ENCODE peak calls at places on chromosomes 2 and 18, in four cellular contexts. One of them, this sample, is unnamed.

GRCh38 chr2:37637122-37637875 is 34.1 kb downstream of the CDC42EP3 start:
- DNase-seq in ascending aorta: no peak
- DNase-seq in spleen: no peak
- DNase-seq in IMR-90: no peak
- DNase-seq in this sample: no peak

GRCh38 chr2:128595763-128596452 is 277.2 kb upstream of the HS6ST1 start:
- DNase-seq in ascending aorta: no peak
- DNase-seq in spleen: no peak
- DNase-seq in IMR-90: no peak
- DNase-seq in this sample: no peak

GRCh38 chr2:217077841-217078407 is 218.1 kb upstream of the TNP1 start:
- DNase-seq in spleen: no peak
- DNase-seq in ascending aorta: no peak
- DNase-seq in IMR-90: peak; percentile 69
- DNase-seq in this sample: peak; percentile 30

GRCh38 chr2:10260130-10260529 is 42.6 kb upstream of the HPCAL1 start:
- DNase-seq in spleen: no peak
- DNase-seq in ascending aorta: no peak
- DNase-seq in IMR-90: no peak
- DNase-seq in this sample: no peak

GRCh38 chr2:200603972-200604371 is 18.2 kb downstream of the AOX1 start:
- DNase-seq in IMR-90: peak; percentile 84
- DNase-seq in spleen: no peak
- DNase-seq in ascending aorta: no peak
- DNase-seq in this sample: peak; percentile 71

GRCh38 chr2:173571021-173571821 is 216.5 kb downstream of the CDCA7 start:
- DNase-seq in spleen: no peak
- DNase-seq in ascending aorta: no peak
- DNase-seq in IMR-90: peak; percentile 39
- DNase-seq in this sample: peak; percentile 49

GRCh38 chr2:234395801-234396478 is 100.9 kb downstream of the ARL4C start:
- DNase-seq in spleen: no peak
- DNase-seq in ascending aorta: no peak
- DNase-seq in IMR-90: no peak
- DNase-seq in this sample: no peak

GRCh38 chr2:167692191-167692590 is 555.2 kb downstream of the STK39 start:
- DNase-seq in spleen: no peak
- DNase-seq in ascending aorta: no peak
- DNase-seq in IMR-90: no peak
- DNase-seq in this sample: no peak

GRCh38 chr2:213429516-213429915 is 145.3 kb downstream of the SPAG16 start:
- DNase-seq in spleen: no peak
- DNase-seq in IMR-90: peak; percentile 7
- DNase-seq in ascending aorta: no peak
- DNase-seq in this sample: peak; percentile 7

GRCh38 chr2:120123090-120123489 is 100.1 kb downstream of the TMEM185B start:
- DNase-seq in spleen: no peak
- DNase-seq in ascending aorta: no peak
- DNase-seq in IMR-90: no peak
- DNase-seq in this sample: no peak

GRCh38 chr18:77765468-77765867 is 515.8 kb downstream of the GALR1 start:
- DNase-seq in IMR-90: no peak
- DNase-seq in ascending aorta: no peak
- DNase-seq in spleen: no peak
- DNase-seq in this sample: no peak

GRCh38 chr2:161417428-161418274 is 1.6 kb downstream of the TBR1 start:
- DNase-seq in spleen: no peak
- DNase-seq in ascending aorta: no peak
- DNase-seq in IMR-90: no peak
- DNase-seq in this sample: no peak

GRCh38 chr2:161416294-161416632 is at the start of gene TBR1:
- DNase-seq in IMR-90: no peak
- DNase-seq in ascending aorta: no peak
- DNase-seq in spleen: no peak
- DNase-seq in this sample: no peak

GRCh38 chr2:161415467-161416293 is 417 bp upstream of the TBR1 start:
- DNase-seq in IMR-90: no peak
- DNase-seq in ascending aorta: no peak
- DNase-seq in spleen: no peak
- DNase-seq in this sample: no peak

GRCh38 chr2:161418275-161418714 is 2.2 kb downstream of the TBR1 start:
- DNase-seq in IMR-90: no peak
- DNase-seq in ascending aorta: no peak
- DNase-seq in spleen: no peak
- DNase-seq in this sample: no peak

DNA sequence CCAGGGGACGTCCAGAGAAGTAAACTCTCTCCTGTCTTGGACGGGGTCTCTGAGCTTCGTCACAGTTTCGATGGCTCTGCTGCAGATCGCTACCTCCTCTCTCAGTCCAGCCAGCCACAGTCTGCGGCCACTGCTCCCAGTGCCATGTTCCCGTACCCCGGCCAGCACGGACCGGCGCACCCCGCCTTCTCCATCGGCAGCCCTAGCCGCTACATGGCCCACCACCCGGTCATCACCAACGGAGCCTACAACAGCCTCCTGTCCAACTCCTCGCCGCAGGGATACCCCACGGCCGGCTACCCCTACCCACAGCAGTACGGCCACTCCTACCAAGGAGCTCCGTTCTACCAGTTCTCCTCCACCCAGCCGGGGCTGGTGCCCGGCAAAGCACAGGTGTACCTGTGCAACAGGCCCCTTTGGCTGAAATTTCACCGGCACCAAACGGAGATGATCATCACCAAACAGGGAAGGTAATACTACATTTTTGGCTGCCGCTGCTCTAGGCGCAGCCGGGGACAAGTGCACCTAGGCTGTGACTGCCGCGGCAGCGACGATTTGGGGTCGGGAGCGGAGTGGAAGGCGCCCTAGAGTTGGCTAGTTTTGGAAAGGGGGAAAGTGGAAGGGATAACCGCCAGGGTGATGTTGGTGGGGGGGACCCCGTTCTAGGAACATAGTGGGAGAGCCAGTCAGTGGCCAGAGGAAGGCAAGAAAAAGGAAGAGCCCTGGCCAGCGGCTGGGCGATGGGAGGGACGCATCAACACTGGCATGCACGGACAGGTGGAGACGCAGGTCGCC is 733 bp downstream of the TBR1 start:
- DNase-seq in ascending aorta: no peak
- DNase-seq in IMR-90: no peak
- DNase-seq in spleen: no peak
- DNase-seq in this sample: no peak
- H3K4me3 ChIP-seq in ascending aorta: no peak overlapping the region
- H3K4me3 ChIP-seq in IMR-90: no peak overlapping the region
- H3K4me3 ChIP-seq in spleen: no peak overlapping the region
- H3K4me3 ChIP-seq in this sample: no peak overlapping the region

GRCh38 chr2:101724113-101724450 is 26.6 kb downstream of the MAP4K4 start:
- DNase-seq in IMR-90: no peak
- DNase-seq in spleen: no peak
- DNase-seq in ascending aorta: no peak
- DNase-seq in this sample: no peak

GRCh38 chr2:101723366-101724112 is 26.0 kb downstream of the MAP4K4 start:
- DNase-seq in IMR-90: no peak
- DNase-seq in spleen: no peak
- DNase-seq in ascending aorta: no peak
- DNase-seq in this sample: no peak

GRCh38 chr2:101725038-101725437 is 27.5 kb downstream of the MAP4K4 start:
- DNase-seq in spleen: no peak
- DNase-seq in IMR-90: no peak
- DNase-seq in ascending aorta: no peak
- DNase-seq in this sample: no peak

GRCh38 chr2:101720732-101721131 is 23.2 kb downstream of the MAP4K4 start:
- DNase-seq in spleen: no peak
- DNase-seq in ascending aorta: no peak
- DNase-seq in IMR-90: no peak
- DNase-seq in this sample: peak; percentile 63

DNA sequence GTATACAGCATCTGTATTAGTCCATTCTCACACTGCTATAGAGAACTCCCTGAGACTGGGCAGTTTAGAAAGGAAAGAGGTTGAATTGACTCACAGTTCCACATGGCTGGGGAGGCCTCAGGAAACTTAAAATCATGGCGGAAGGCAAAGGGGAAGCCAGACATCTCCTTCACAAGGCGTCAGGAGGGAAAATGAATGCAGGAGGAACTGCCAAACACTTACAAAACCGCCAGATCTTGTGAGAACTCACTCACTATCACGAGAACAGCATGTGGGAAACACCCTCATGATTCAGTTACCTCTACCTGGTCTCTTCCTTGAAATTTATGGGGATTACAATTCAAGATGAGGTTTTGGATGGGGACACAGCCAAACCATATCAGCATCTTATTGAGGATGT is 25.4 kb downstream of the MAP4K4 start:
- DNase-seq in IMR-90: no peak
- DNase-seq in spleen: no peak
- DNase-seq in ascending aorta: no peak
- DNase-seq in this sample: no peak
- H3K4me3 ChIP-seq in IMR-90: no peak overlapping the region
- H3K4me3 ChIP-seq in spleen: no peak overlapping the region
- H3K4me3 ChIP-seq in ascending aorta: no peak overlapping the region
- H3K4me3 ChIP-seq in this sample: no peak overlapping the region

DNA sequence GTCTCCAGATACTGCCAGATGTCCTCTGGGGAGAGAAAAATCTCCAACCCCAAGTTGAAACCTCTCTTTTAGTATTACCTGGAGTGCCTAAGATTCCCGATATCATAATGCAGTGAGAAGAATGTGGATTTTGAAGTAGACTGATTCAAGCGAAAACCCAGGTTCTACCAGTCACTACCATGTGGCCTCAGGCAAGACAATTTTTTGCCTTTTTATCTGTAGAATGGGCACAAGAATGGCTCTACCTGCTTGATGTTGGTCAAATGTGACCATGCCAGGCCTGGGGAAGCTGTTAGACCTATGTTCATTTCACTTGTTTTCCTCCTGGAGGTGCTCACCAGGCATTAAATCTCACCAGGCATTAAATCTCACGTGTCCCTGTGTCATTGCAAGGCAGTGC is 131.3 kb downstream of the DDX1 start:
- DNase-seq in spleen: no peak
- DNase-seq in IMR-90: no peak
- DNase-seq in ascending aorta: no peak
- DNase-seq in this sample: no peak
- H3K4me3 ChIP-seq in spleen: no peak overlapping the region
- H3K4me3 ChIP-seq in IMR-90: no peak overlapping the region
- H3K4me3 ChIP-seq in ascending aorta: no peak overlapping the region
- H3K4me3 ChIP-seq in this sample: no peak overlapping the region

GRCh38 chr2:240023792-240024191 is 1.4 kb downstream of the NDUFA10 start:
- DNase-seq in ascending aorta: no peak
- DNase-seq in spleen: no peak
- DNase-seq in IMR-90: no peak
- DNase-seq in this sample: no peak
- H3K4me3 ChIP-seq in ascending aorta: no peak overlapping the region
- H3K4me3 ChIP-seq in spleen: no peak overlapping the region
- H3K4me3 ChIP-seq in IMR-90: no peak overlapping the region
- H3K4me3 ChIP-seq in this sample: peak overlapping the region; percentile 95

GRCh38 chr18:44911260-44911659 is 230.6 kb downstream of the SETBP1 start:
- DNase-seq in ascending aorta: no peak
- DNase-seq in IMR-90: no peak
- DNase-seq in spleen: no peak
- DNase-seq in this sample: no peak

GRCh38 chr18:44912740-44913478 is 232.2 kb downstream of the SETBP1 start:
- DNase-seq in IMR-90: no peak
- DNase-seq in spleen: no peak
- DNase-seq in ascending aorta: no peak
- DNase-seq in this sample: no peak

GRCh38 chr18:44911773-44912172 is 231.1 kb downstream of the SETBP1 start:
- DNase-seq in ascending aorta: no peak
- DNase-seq in IMR-90: no peak
- DNase-seq in spleen: no peak
- DNase-seq in this sample: no peak

GRCh38 chr18:44904768-44905167 is 224.1 kb downstream of the SETBP1 start:
- DNase-seq in ascending aorta: no peak
- DNase-seq in spleen: no peak
- DNase-seq in IMR-90: no peak
- DNase-seq in this sample: no peak

DNA sequence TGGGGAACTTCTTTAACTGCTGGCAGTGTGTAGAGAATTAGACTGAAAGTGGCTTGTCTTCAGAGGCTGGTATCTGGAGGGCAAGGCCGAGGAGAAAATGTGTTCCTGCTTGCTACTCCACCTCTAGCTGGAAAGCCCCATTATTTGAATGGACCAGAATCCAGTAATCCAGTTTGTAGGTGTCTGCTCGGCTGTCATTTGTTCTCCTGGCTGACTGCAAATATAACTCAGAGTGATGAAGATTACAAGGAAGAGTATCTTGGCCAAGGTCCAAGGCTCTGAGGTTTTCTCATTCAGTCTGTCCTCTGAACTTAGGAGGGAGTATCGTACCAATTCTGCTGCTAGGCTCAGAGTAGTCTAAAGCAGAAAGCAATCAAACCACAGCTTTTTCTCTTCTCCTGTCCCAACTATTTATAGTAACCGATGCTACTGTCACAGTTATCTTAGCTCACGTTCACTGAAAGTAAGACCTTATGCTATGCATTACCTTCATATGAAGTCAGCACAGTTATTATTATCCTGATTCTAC is 228.6 kb downstream of the SETBP1 start:
- DNase-seq in spleen: no peak
- DNase-seq in ascending aorta: no peak
- DNase-seq in IMR-90: no peak
- DNase-seq in this sample: no peak
- H3K4me3 ChIP-seq in spleen: no peak overlapping the region
- H3K4me3 ChIP-seq in ascending aorta: no peak overlapping the region
- H3K4me3 ChIP-seq in IMR-90: no peak overlapping the region
- H3K4me3 ChIP-seq in this sample: no peak overlapping the region

GRCh38 chr2:6356127-6356761 is 509.5 kb downstream of the CMPK2 start:
- DNase-seq in spleen: no peak
- DNase-seq in ascending aorta: no peak
- DNase-seq in IMR-90: no peak
- DNase-seq in this sample: no peak
- H3K4me3 ChIP-seq in spleen: no peak overlapping the region
- H3K4me3 ChIP-seq in ascending aorta: no peak overlapping the region
- H3K4me3 ChIP-seq in IMR-90: no peak overlapping the region
- H3K4me3 ChIP-seq in this sample: no peak overlapping the region

GRCh38 chr2:172461591-172462392 is 34.4 kb downstream of the ITGA6 start:
- DNase-seq in ascending aorta: no peak
- DNase-seq in spleen: peak; percentile 93
- DNase-seq in IMR-90: peak; percentile 34
- DNase-seq in this sample: peak; percentile 46
- H3K4me3 ChIP-seq in ascending aorta: no peak overlapping the region
- H3K4me3 ChIP-seq in spleen: no peak overlapping the region
- H3K4me3 ChIP-seq in IMR-90: no peak overlapping the region
- H3K4me3 ChIP-seq in this sample: no peak overlapping the region

DNA sequence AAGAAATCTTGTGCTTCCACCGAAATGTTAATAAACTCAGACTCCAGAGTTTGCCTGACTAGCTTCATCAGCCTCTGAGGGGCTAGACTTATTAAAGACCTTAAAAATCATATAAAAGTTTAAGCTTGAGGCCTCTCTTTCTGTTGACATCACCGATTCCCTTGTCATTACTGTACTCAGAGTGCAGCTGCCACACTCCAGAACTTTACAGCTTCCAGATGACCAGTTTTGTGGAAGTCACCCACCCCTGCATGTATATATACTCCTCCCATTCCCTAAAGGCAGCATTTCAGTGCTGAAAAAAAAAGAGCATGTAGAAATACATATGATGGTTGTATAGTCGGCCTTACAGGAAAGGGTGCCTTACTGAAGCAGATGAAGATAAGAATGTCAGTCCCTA is 117.4 kb downstream of the FEZ2 start:
- DNase-seq in IMR-90: no peak
- DNase-seq in ascending aorta: no peak
- DNase-seq in spleen: no peak
- DNase-seq in this sample: no peak
- H3K4me3 ChIP-seq in IMR-90: no peak overlapping the region
- H3K4me3 ChIP-seq in ascending aorta: no peak overlapping the region
- H3K4me3 ChIP-seq in spleen: no peak overlapping the region
- H3K4me3 ChIP-seq in this sample: no peak overlapping the region